ENCODE peak calls at places on chromosomes 2 and 18, in nine cellular contexts. J is heart left ventricle, V is A549, W is IMR-90, I is ovary, F is uterus, O is body of pancreas, R is spleen, U is thyroid gland. X is an unnamed sample.

GRCh38 chr2:213187833-213188532 is 36.6 kb upstream of the IKZF2 start:
- DNase-seq in J (no peak), V (peak; percentile 52), W (peak; percentile 60), I (no peak), F (no peak), O (peak; percentile 13), R (no peak), U (peak; percentile 74), X (no peak)

GRCh38 chr18:35639296-35639695 is 57.8 kb downstream of the GALNT1 start:
- DNase-seq in J (no peak), V (no peak), W (no peak), I (no peak), F (no peak), O (no peak), R (no peak), U (no peak), X (no peak)

GRCh38 chr2:47654790-47655562 is 128.0 kb upstream of the MSH6 start:
- DNase-seq in J (no peak), V (no peak), W (no peak), I (no peak), F (no peak), O (no peak), R (no peak), U (peak; percentile 54), X (no peak)

GRCh38 chr2:105431367-105432088 is 32.7 kb upstream of the FHL2 start:
- DNase-seq in J (peak; percentile 82), V (no peak), W (peak; percentile 35), I (peak; percentile 82), F (peak; percentile 74), O (no peak), R (no peak), U (peak; percentile 49), X (no peak)

GRCh38 chr2:62227386-62228075 is 31.6 kb downstream of the B3GNT2 start:
- DNase-seq in J (no peak), V (no peak), W (peak; percentile 6), I (no peak), F (no peak), O (no peak), R (no peak), U (no peak), X (no peak)

GRCh38 chr2:205139822-205140612 is 542.3 kb upstream of the NRP2 start:
- DNase-seq in J (no peak), V (no peak), W (no peak), I (no peak), F (peak; percentile 44), O (no peak), R (peak; percentile 81), U (peak; percentile 31), X (no peak)

GRCh38 chr2:196309646-196310045 is 138.3 kb upstream of the STK17B start:
- DNase-seq in J (no peak), V (no peak), W (no peak), I (no peak), F (no peak), O (no peak), R (no peak), U (no peak), X (no peak)

GRCh38 chr2:53715568-53715967 is 52.0 kb upstream of the CHAC2 start:
- DNase-seq in J (no peak), V (peak; percentile 11), W (no peak), I (no peak), F (no peak), O (no peak), R (no peak), U (no peak), X (no peak)

GRCh38 chr18:32422978-32423740 is 47.5 kb downstream of the GAREM1 start:
- DNase-seq in J (no peak), V (no peak), W (no peak), I (no peak), F (no peak), O (no peak), R (no peak), U (no peak), X (no peak)

GRCh38 chr2:230319211-230319862 is 7.7 kb upstream of the SP140L start:
- DNase-seq in J (no peak), V (no peak), W (no peak), I (no peak), F (no peak), O (no peak), R (peak; percentile 87), U (peak; percentile 8), X (no peak)

GRCh38 chr18:54805571-54806334 is 22.5 kb upstream of the RAB27B start:
- DNase-seq in J (no peak), V (peak; percentile 26), W (peak; percentile 87), I (no peak), F (no peak), O (no peak), R (no peak), U (no peak), X (no peak)

GRCh38 chr18:76977108-76977621 is 154.8 kb downstream of the ZNF236 start:
- DNase-seq in J (no peak), V (no peak), W (no peak), I (peak; percentile 47), F (no peak), O (no peak), R (no peak), U (peak; percentile 55), X (peak; percentile 54)

GRCh38 chr2:208265371-208265806 is 666 bp upstream of the PIKFYVE start:
- DNase-seq in J (no peak), V (no peak), W (peak; percentile 53), I (no peak), F (peak; percentile 24), O (no peak), R (peak; percentile 85), U (peak; percentile 28), X (no peak)

GRCh38 chr2:103656558-103656957 is 894.7 kb downstream of the TMEM182 start:
- DNase-seq in J (no peak), V (no peak), W (no peak), I (no peak), F (no peak), O (no peak), R (no peak), U (no peak), X (no peak)

GRCh38 chr2:162327134-162327769 is 8.8 kb upstream of the IFIH1 start:
- DNase-seq in J (no peak), V (no peak), W (no peak), I (no peak), F (no peak), O (no peak), R (no peak), U (no peak), X (no peak)

GRCh38 chr2:52510432-52510831 is 1257.2 kb upstream of the CHAC2 start:
- DNase-seq in J (no peak), V (peak; percentile 19), W (peak; percentile 78), I (no peak), F (no peak), O (no peak), R (no peak), U (no peak), X (no peak)

GRCh38 chr2:131492418-131493198 is 411 bp upstream of the MZT2A start:
- DNase-seq in J (peak; percentile 96), V (peak; percentile 98), W (peak; percentile 90), I (peak; percentile 94), F (peak; percentile 93), O (peak; percentile 94), R (peak; percentile 97), U (peak; percentile 97), X (no peak)

GRCh38 chr2:226435146-226435545 is 364.5 kb downstream of the IRS1 start:
- DNase-seq in J (no peak), V (no peak), W (no peak), I (no peak), F (no peak), O (no peak), R (no peak), U (no peak), X (no peak)

DNA sequence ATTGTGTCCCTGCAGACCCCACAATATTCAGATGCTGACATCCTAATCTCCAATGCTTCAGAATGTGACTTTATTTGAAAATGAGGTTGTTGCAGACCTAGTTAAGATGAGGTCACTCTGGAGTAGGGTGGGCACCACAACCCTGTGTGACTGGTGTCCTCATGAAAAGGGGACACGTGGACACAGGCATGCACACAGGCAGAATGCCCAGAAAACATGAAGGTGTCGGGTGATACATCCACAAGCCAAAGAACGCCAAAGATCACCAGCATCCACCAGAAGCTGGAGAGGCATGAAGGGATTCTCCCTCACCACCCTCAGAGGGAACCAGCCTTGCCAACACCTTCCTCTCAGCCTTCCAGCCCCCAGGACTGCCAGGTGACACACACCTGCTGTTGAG is 69.3 kb downstream of the AFF3 start:
- DNase-seq in J (peak; percentile 72), V (no peak), W (no peak), I (no peak), F (no peak), O (no peak), R (no peak), U (no peak), X (no peak)
- TF ChIP-seq POLR2A in J (no peak), V (no peak), W (no peak), I (no peak), F (no peak), O (no peak), R (no peak), U (no peak), X (no peak)

DNA sequence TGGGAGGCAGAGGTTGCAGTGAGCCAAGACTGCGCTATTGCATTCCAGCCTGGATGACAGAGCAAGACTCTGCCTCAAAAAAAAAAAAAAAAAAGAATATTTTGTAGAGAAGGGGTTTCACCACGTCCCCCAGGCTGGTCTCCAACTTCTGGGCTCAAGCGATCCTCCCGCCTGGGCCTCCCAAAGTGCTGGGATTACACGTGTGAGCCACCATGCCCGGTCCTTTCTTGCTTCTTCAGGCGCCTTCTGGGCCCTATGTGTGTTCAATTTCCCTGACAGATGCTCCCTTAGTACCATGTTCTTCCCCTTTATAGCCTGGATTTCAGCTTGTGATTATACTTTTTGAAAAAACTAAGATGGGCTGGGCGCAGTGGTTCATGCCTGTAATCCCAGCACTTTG is 9.8 kb downstream of the ZFP36L2 start:
- DNase-seq in J (no peak), V (no peak), W (no peak), I (no peak), F (no peak), O (no peak), R (peak; percentile 62), U (no peak), X (no peak)
- H3K27ac ChIP-seq in J (peak overlapping the region; percentile 99), V (no peak overlapping the region), W (no peak overlapping the region), I (no peak overlapping the region), F (peak overlapping the region; percentile 34), O (no peak overlapping the region), R (peak overlapping the region; percentile 99), U (peak overlapping the region; percentile 99), X (no peak overlapping the region)

GRCh38 chr2:160493227-160494028 is at the start of gene RBMS1:
- DNase-seq in J (peak; percentile 80), V (peak; percentile 63), W (peak; percentile 44), I (peak; percentile 76), F (peak; percentile 61), O (peak; percentile 50), R (peak; percentile 89), U (peak; percentile 79), X (no peak)
- TF ChIP-seq POLR2A in J (peak; percentile 42), V (peak; percentile 49), W (no peak), I (no peak), F (peak; percentile 39), O (peak; percentile 10), R (no peak), U (no peak), X (peak; percentile 11)

GRCh38 chr2:26455037-26455800 is 22.7 kb downstream of the OTOF start:
- DNase-seq in J (no peak), V (no peak), W (no peak), I (no peak), F (no peak), O (no peak), R (peak; percentile 78), U (peak; percentile 24), X (no peak)
- H3K27ac ChIP-seq in J (no peak overlapping the region), V (no peak overlapping the region), W (no peak overlapping the region), I (no peak overlapping the region), F (no peak overlapping the region), O (no peak overlapping the region), R (peak overlapping the region; percentile 66), U (no peak overlapping the region), X (no peak overlapping the region)